ENCODE peak calls at places on chromosomes 1 and 21, in four cellular contexts. E is pancreas, N is HCT116, R is PC-9. V is an unnamed sample.

GRCh38 chr1:164560076-164560475 is 1.1 kb downstream of the PBX1 start:
- DNase-seq in N (no peak), R (no peak), E (no peak), V (no peak)

GRCh38 chr1:232599178-232600041 is 30.5 kb downstream of the SIPA1L2 start:
- DNase-seq in R (no peak), E (no peak), N (no peak), V (no peak)

GRCh38 chr1:219990782-219991510 is 55.4 kb downstream of the EPRS1 start:
- DNase-seq in R (no peak), N (peak; percentile 8), E (no peak), V (no peak)

GRCh38 chr1:85313888-85314696 is 37.7 kb upstream of the BCL10 start:
- DNase-seq in N (no peak), E (no peak), R (peak; percentile 52), V (no peak)

GRCh38 chr1:192488058-192488457 is 87.5 kb upstream of the RGS1 start:
- DNase-seq in R (no peak), N (no peak), E (no peak), V (no peak)

GRCh38 chr1:93662481-93663190 is 19.0 kb downstream of the BCAR3 start:
- DNase-seq in E (no peak), N (no peak), R (no peak), V (no peak)

GRCh38 chr1:184020328-184020727 is 17.2 kb downstream of the COLGALT2 start:
- DNase-seq in N (no peak), E (no peak), R (no peak), V (no peak)

GRCh38 chr1:91827094-91828006 is 58.6 kb downstream of the TGFBR3 start:
- DNase-seq in N (no peak), R (no peak), E (no peak), V (no peak)

GRCh38 chr1:58515794-58516401 is 30.6 kb downstream of the OMA1 start:
- DNase-seq in N (peak; percentile 69), R (peak; percentile 25), E (no peak), V (peak; percentile 54)

GRCh38 chr1:231814031-231814430 is 187.4 kb downstream of the DISC1 start:
- DNase-seq in E (no peak), R (no peak), N (no peak), V (no peak)

GRCh38 chr1:209491031-209491430 is 92.5 kb upstream of the CAMK1G start:
- DNase-seq in N (no peak), R (no peak), E (no peak), V (no peak)

GRCh38 chr1:43363283-43363934 is 4.4 kb downstream of the ELOVL1 start:
- DNase-seq in R (no peak), E (no peak), N (no peak), V (no peak)

GRCh38 chr1:169529068-169529642 is 43.4 kb upstream of the SLC19A2 start:
- DNase-seq in N (peak; percentile 85), R (peak; percentile 76), E (no peak), V (peak; percentile 90)

GRCh38 chr21:38662224-38662568 is 143.5 kb upstream of the ETS2 start:
- DNase-seq in N (no peak), R (no peak), E (no peak), V (no peak)

GRCh38 chr1:65372557-65372956 is 47.9 kb upstream of the LEPR start:
- DNase-seq in E (no peak), N (no peak), R (no peak), V (no peak)

GRCh38 chr1:40508375-40509341 is at the start of gene EXO5:
- DNase-seq in N (no peak), R (peak; percentile 87), E (peak; percentile 91), V (peak; percentile 84)
- H3K9me3 ChIP-seq in N (peaks cover 4% of the 10 kb centered on the region), R (peaks cover 46% of the 10 kb centered on the region), E (no peaks in the 10 kb centered on the region), V (peaks cover 19% of the 10 kb centered on the region)

DNA sequence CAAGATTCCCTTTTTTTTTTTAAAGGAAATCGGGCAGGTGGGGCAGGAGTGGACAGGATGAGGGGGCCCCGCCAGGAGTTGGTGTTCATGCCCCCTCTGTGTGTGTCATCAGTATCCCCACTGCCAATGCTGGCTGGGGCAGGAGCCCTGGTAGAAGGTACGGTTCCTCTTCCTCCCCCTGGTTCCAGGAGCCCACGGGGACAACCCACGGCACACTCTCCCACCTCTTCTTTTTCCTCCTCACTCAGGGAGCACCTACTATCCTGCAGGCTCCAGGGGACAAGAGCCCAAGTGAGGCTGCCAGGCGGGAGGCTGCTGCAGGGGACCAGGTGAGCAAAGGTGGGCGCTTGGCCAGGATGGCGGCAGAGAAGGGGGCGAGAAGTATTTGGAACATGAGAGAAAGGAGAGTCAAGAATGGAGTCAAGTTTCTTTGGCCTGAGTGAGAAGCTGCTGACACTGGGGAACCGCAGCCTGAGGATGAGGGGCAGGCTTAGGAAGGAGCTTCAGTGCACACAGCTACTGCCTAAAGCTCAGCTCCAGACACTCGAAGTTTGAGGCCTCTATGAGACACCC is 26.5 kb downstream of the ECE1 start:
- DNase-seq in N (no peak), R (no peak), E (no peak), V (no peak)
- H3K27ac ChIP-seq in N (no peak overlapping the region), R (no peak overlapping the region), E (peak overlapping the region; percentile 75), V (no peak overlapping the region)

GRCh38 chr1:61400131-61400530 is 317.8 kb downstream of the NFIA start:
- DNase-seq in N (no peak), E (no peak), R (no peak), V (no peak)
- H3K4me1 ChIP-seq in N (no peaks in the 10 kb centered on the region), E (no peaks in the 10 kb centered on the region), R (no peaks in the 10 kb centered on the region), V (peaks cover 7% of the 10 kb centered on the region)

GRCh38 chr1:4156241-4156640 is 256.2 kb upstream of the C1orf174 start:
- DNase-seq in R (no peak), N (no peak), E (no peak), V (no peak)
- H3K9me3 ChIP-seq in R (no peaks in the 10 kb centered on the region), N (no peaks in the 10 kb centered on the region), E (no peaks in the 10 kb centered on the region), V (no peaks in the 10 kb centered on the region)

GRCh38 chr1:224635356-224635755 is 19.2 kb downstream of the CNIH3 start:
- DNase-seq in N (no peak), R (peak; percentile 37), E (peak; percentile 74), V (no peak)
- H3K27ac ChIP-seq in N (no peak overlapping the region), R (no peak overlapping the region), E (no peak overlapping the region), V (no peak overlapping the region)